ENCODE peak calls at places on chromosomes 5 and 9, in nine cellular contexts. Y, L, O, X, J, C, T, W and Z are unnamed samples.

GRCh38 chr5:77707786-77708185 is 68.4 kb downstream of the TBCA start:
- DNase-seq in W (no peak), C (no peak), J (no peak), X (no peak), T (no peak), O (no peak), Y (no peak), L (no peak), Z (no peak)

GRCh38 chr5:170614071-170614490 is 110.3 kb downstream of the KCNIP1 start:
- DNase-seq in L (no peak), X (no peak), C (no peak), O (peak; percentile 30), W (no peak), T (no peak), J (no peak), Y (no peak), Z (no peak)

GRCh38 chr9:73951147-73951546 is 546.0 kb upstream of the RORB start:
- DNase-seq in Y (no peak), W (no peak), J (no peak), O (no peak), C (no peak), L (no peak), X (no peak), T (no peak), Z (no peak)

GRCh38 chr5:73442960-73443627 is 5.5 kb downstream of the FOXD1 start:
- DNase-seq in L (no peak), X (no peak), J (no peak), C (no peak), W (no peak), O (no peak), Y (no peak), T (no peak), Z (no peak)

GRCh38 chr5:553874-554273 is 29.6 kb upstream of the SLC9A3 start:
- DNase-seq in Y (no peak), T (no peak), C (no peak), X (no peak), L (no peak), O (no peak), W (no peak), J (no peak), Z (no peak)

GRCh38 chr9:35313911-35314310 is 152.1 kb downstream of the UNC13B start:
- DNase-seq in O (no peak), J (peak; percentile 27), W (no peak), X (no peak), Y (no peak), L (no peak), C (no peak), T (peak; percentile 14), Z (no peak)

GRCh38 chr5:27311544-27311943 is 273.2 kb upstream of the CDH9 start:
- DNase-seq in C (no peak), L (no peak), Y (no peak), J (no peak), X (no peak), W (no peak), T (peak; percentile 87), O (no peak), Z (no peak)

GRCh38 chr5:157167219-157167621 is 1.2 kb upstream of the GARIN3 start:
- DNase-seq in W (no peak), C (peak; percentile 30), L (no peak), Y (no peak), T (no peak), X (no peak), J (peak; percentile 75), O (no peak), Z (no peak)

GRCh38 chr9:76873056-76873792 is 32.7 kb downstream of the PRUNE2 start:
- DNase-seq in T (no peak), J (no peak), C (no peak), Y (no peak), L (no peak), O (no peak), W (no peak), X (peak; percentile 13), Z (peak; percentile 16)

GRCh38 chr5:15598294-15598902 is 98.4 kb downstream of the FBXL7 start:
- DNase-seq in X (peak; percentile 29), L (no peak), J (no peak), T (no peak), W (no peak), C (peak; percentile 35), Y (no peak), O (no peak), Z (peak; percentile 14)

GRCh38 chr5:116044073-116044472 is 11.8 kb downstream of the ARL14EPL start:
- DNase-seq in L (no peak), J (no peak), Y (no peak), W (no peak), X (no peak), T (no peak), O (no peak), C (no peak), Z (no peak)

GRCh38 chr5:153513171-153513570 is 22.7 kb downstream of the GRIA1 start:
- DNase-seq in W (no peak), C (no peak), O (no peak), Y (no peak), X (no peak), L (peak; percentile 46), T (no peak), J (no peak), Z (no peak)

GRCh38 chr9:72315089-72315509 is 49.9 kb downstream of the ZFAND5 start:
- DNase-seq in J (peak; percentile 27), T (no peak), L (peak; percentile 28), X (peak; percentile 8), C (peak; percentile 14), O (no peak), W (no peak), Y (peak; percentile 81), Z (no peak)

GRCh38 chr9:7237473-7238243 is 479.9 kb downstream of the KDM4C start:
- DNase-seq in X (no peak), W (no peak), T (no peak), J (peak; percentile 85), C (no peak), Y (no peak), O (no peak), L (no peak), Z (no peak)

GRCh38 chr5:91641730-91642350 is 258.7 kb upstream of the ARRDC3 start:
- DNase-seq in X (peak; percentile 48), W (no peak), C (peak; percentile 44), L (peak; percentile 4), J (peak; percentile 5), T (peak; percentile 18), O (no peak), Y (no peak), Z (no peak)

GRCh38 chr9:29616844-29617243 is 2043.6 kb upstream of the C9orf72 start:
- DNase-seq in C (no peak), L (no peak), T (no peak), W (no peak), J (no peak), O (no peak), Y (no peak), X (no peak), Z (no peak)

GRCh38 chr9:136046555-136046921 is 48.6 kb downstream of the NACC2 start:
- DNase-seq in Y (no peak), X (no peak), C (no peak), T (no peak), L (no peak), O (no peak), J (no peak), W (no peak), Z (no peak)
- TF ChIP-seq CTCF in Y (no peak), X (no peak), C (no peak), T (no peak), L (no peak), O (no peak), J (no peak), W (no peak), Z (no peak)

GRCh38 chr9:120294003-120294402 is 286.0 kb downstream of the CDK5RAP2 start:
- DNase-seq in T (no peak), O (no peak), C (no peak), W (no peak), J (no peak), Y (no peak), L (no peak), X (no peak), Z (no peak)

GRCh38 chr9:120303519-120303918 is 276.4 kb downstream of the CDK5RAP2 start:
- DNase-seq in W (no peak), Y (no peak), O (no peak), L (no peak), J (no peak), T (no peak), X (no peak), C (no peak), Z (no peak)

GRCh38 chr9:120299785-120300184 is 280.2 kb downstream of the CDK5RAP2 start:
- DNase-seq in X (no peak), L (no peak), T (no peak), C (no peak), Y (no peak), J (no peak), W (no peak), O (no peak), Z (no peak)
- TF ChIP-seq CTCF in X (no peak), L (no peak), T (peak; percentile 9), C (no peak), Y (no peak), J (no peak), W (no peak), O (no peak), Z (no peak)

GRCh38 chr5:140076142-140076541 is 33.0 kb upstream of the NRG2 start:
- DNase-seq in X (no peak), L (no peak), T (no peak), W (no peak), J (no peak), O (no peak), Y (no peak), C (no peak), Z (no peak)

GRCh38 chr5:140076788-140077187 is 33.7 kb upstream of the NRG2 start:
- DNase-seq in O (no peak), Y (no peak), T (no peak), J (no peak), X (peak; percentile 4), W (no peak), C (no peak), L (no peak), Z (no peak)

GRCh38 chr5:140073296-140073695 is 30.2 kb upstream of the NRG2 start:
- DNase-seq in C (peak; percentile 13), O (no peak), X (no peak), Y (no peak), J (no peak), L (no peak), W (no peak), T (no peak), Z (no peak)

GRCh38 chr5:140072812-140073211 is 29.7 kb upstream of the NRG2 start:
- DNase-seq in C (no peak), T (no peak), X (no peak), O (no peak), Y (no peak), W (no peak), L (no peak), J (no peak), Z (no peak)

DNA sequence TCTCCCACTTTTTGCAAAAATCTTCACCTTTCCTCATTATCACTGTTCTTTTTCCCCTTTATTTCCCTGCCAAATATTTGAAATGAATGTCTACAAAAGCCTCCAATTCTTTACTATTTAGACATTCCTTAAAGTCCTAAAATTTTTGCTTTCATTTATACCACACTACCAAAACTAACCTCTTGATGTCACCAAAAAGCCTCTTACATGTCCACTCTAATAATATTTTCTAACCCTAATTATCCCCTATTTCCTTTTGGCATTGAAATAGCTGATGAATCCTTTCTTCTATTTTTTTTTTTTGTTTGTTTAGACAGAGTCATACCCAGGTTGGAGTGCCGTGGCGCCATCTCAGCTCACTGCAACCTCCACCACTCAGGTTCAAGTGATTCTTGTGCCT is 32.3 kb upstream of the NRG2 start:
- DNase-seq in T (no peak), C (no peak), L (peak; percentile 4), O (no peak), J (peak; percentile 14), X (no peak), Y (no peak), W (no peak), Z (no peak)
- TF ChIP-seq CTCF in T (peak; percentile 52), C (peak; percentile 24), L (no peak), O (no peak), J (peak; percentile 17), X (no peak), Y (no peak), W (no peak), Z (peak; percentile 40)

GRCh38 chr9:93262537-93263310 is 78.8 kb downstream of the WNK2 start:
- DNase-seq in L (no peak), C (no peak), W (no peak), Y (peak; percentile 11), T (no peak), X (no peak), J (no peak), O (peak; percentile 53), Z (no peak)
- TF ChIP-seq CTCF in L (no peak), C (no peak), W (no peak), Y (no peak), T (no peak), X (no peak), J (no peak), O (no peak), Z (no peak)